ENCODE peak calls at places on chromosomes 12 and 14, in seven cellular contexts. U is fibroblast of the aortic adventitia, M is SW 1271, X is AG10803, H is AML-193, A is HFFc6, P is stomach. R is an unnamed sample.

GRCh38 chr14:21192447-21192822 is 36.6 kb upstream of the OR5AU1 start:
- DNase-seq in U (no peak), M (no peak), X (no peak), A (no peak), P (no peak), H (no peak), R (no peak)

GRCh38 chr14:94638330-94638729 is 26.1 kb downstream of the SERPINA3 start:
- DNase-seq in A (no peak), U (no peak), X (no peak), H (no peak), M (no peak), P (no peak), R (no peak)

GRCh38 chr14:101334656-101335055 is 226.6 kb upstream of the DIO3 start:
- DNase-seq in A (no peak), X (no peak), M (no peak), U (no peak), H (no peak), P (no peak), R (no peak)

GRCh38 chr14:35046751-35047536 is 872 bp downstream of the FAM177A1 start:
- DNase-seq in U (peak), P (peak), A (no peak), M (peak), X (no peak), H (peak), R (no peak)

GRCh38 chr14:75190023-75190422 is 13.6 kb upstream of the TMED10 start:
- DNase-seq in U (no peak), A (no peak), H (no peak), M (no peak), X (no peak), P (no peak), R (no peak)

GRCh38 chr12:115943630-115944391 is 333.7 kb downstream of the MED13L start:
- DNase-seq in H (no peak), U (peak), M (no peak), P (no peak), A (no peak), X (peak), R (no peak)

GRCh38 chr14:92505826-92506225 is 7.8 kb upstream of the RIN3 start:
- DNase-seq in X (no peak), P (no peak), U (no peak), M (no peak), A (no peak), H (no peak), R (no peak)

GRCh38 chr12:91628656-91629055 is 446.0 kb upstream of the DCN start:
- DNase-seq in U (no peak), X (peak), H (no peak), P (no peak), A (no peak), M (no peak), R (peak)

GRCh38 chr12:5171701-5172100 is 128.0 kb downstream of the KCNA5 start:
- DNase-seq in X (peak), M (peak), H (peak), P (no peak), U (peak), A (peak), R (no peak)

GRCh38 chr12:46005151-46005797 is 14.9 kb upstream of the SCAF11 start:
- DNase-seq in H (peak), X (peak), P (no peak), A (no peak), U (peak), M (peak), R (no peak)

R was measured in GM04504.